ENCODE peak calls at places on chromosome 4, in five cellular contexts. U, W, J, P and H are unnamed samples.

GRCh38 chr4:3685081-3685645 is 81.0 kb upstream of the ADRA2C start:
- DNase-seq in U (peak; percentile 22), W (no peak), J (no peak), P (no peak), H (no peak)

GRCh38 chr4:119932277-119932676 is 134.4 kb downstream of the MAD2L1 start:
- DNase-seq in U (no peak), W (no peak), J (no peak), P (no peak), H (no peak)

GRCh38 chr4:118410143-118410542 is 57.3 kb upstream of the PRSS12 start:
- DNase-seq in U (no peak), W (no peak), J (no peak), P (no peak), H (no peak)

GRCh38 chr4:165684177-165684870 is 188.7 kb upstream of the TLL1 start:
- DNase-seq in U (no peak), W (no peak), J (no peak), P (no peak), H (no peak)

GRCh38 chr4:175970734-175971133 is 94.9 kb upstream of the WDR17 start:
- DNase-seq in U (peak; percentile 65), W (no peak), J (no peak), P (peak; percentile 42), H (no peak)

GRCh38 chr4:38117614-38118013 is 157.4 kb downstream of the PTTG2 start:
- DNase-seq in U (no peak), W (no peak), J (no peak), P (no peak), H (no peak)

GRCh38 chr4:2927016-2927695 is 36.0 kb downstream of the NOP14 start:
- DNase-seq in U (no peak), W (no peak), J (no peak), P (no peak), H (no peak)

GRCh38 chr4:84814100-84814750 is 152.3 kb downstream of the WDFY3 start:
- DNase-seq in U (no peak), W (peak; percentile 10), J (peak; percentile 45), P (no peak), H (no peak)

GRCh38 chr4:150816491-150816890 is 198.6 kb downstream of the LRBA start:
- DNase-seq in U (no peak), W (no peak), J (no peak), P (no peak), H (no peak)

GRCh38 chr4:4841156-4841555 is 18.3 kb upstream of the MSX1 start:
- DNase-seq in U (no peak), W (no peak), J (no peak), P (no peak), H (no peak)

GRCh38 chr4:168863719-168864632 is 146.1 kb downstream of the CBR4 start:
- DNase-seq in U (no peak), W (no peak), J (no peak), P (no peak), H (no peak)

GRCh38 chr4:87530868-87531267 is 1.7 kb upstream of the SPARCL1 start:
- DNase-seq in U (peak; percentile 95), W (no peak), J (no peak), P (no peak), H (peak; percentile 52)

GRCh38 chr4:2388430-2389182 is 29.8 kb downstream of the ZFYVE28 start:
- DNase-seq in U (no peak), W (no peak), J (no peak), P (no peak), H (no peak)

GRCh38 chr4:154982187-154983047 is 201.3 kb downstream of the RBM46 start:
- DNase-seq in U (no peak), W (peak; percentile 63), J (peak; percentile 32), P (peak; percentile 81), H (peak; percentile 62)

GRCh38 chr4:183071222-183071621 is 27.8 kb upstream of the WWC2 start:
- DNase-seq in U (no peak), W (no peak), J (no peak), P (no peak), H (no peak)

GRCh38 chr4:130099159-130099558 is 1003.2 kb downstream of the C4orf33 start:
- DNase-seq in U (no peak), W (no peak), J (no peak), P (no peak), H (no peak)

GRCh38 chr4:113837397-113837796 is 75.9 kb upstream of the CAMK2D start:
- DNase-seq in U (no peak), W (peak; percentile 88), J (no peak), P (no peak), H (no peak)

GRCh38 chr4:6565691-6566431 is 9.1 kb upstream of the MAN2B2 start:
- DNase-seq in U (no peak), W (no peak), J (no peak), P (no peak), H (no peak)

GRCh38 chr4:15182600-15183222 is 180.4 kb downstream of the CPEB2 start:
- DNase-seq in U (no peak), W (no peak), J (no peak), P (no peak), H (no peak)

GRCh38 chr4:159416073-159416472 is 313.2 kb downstream of the RAPGEF2 start:
- DNase-seq in U (no peak), W (no peak), J (peak; percentile 54), P (no peak), H (no peak)

GRCh38 chr4:25797136-25797535 is 65.7 kb downstream of the SEL1L3 start:
- DNase-seq in U (no peak), W (no peak), J (no peak), P (no peak), H (no peak)

GRCh38 chr4:38131371-38132139 is 171.4 kb downstream of the PTTG2 start:
- DNase-seq in U (no peak), W (peak; percentile 91), J (no peak), P (peak; percentile 80), H (peak; percentile 47)

GRCh38 chr4:108060164-108060563 is 70.5 kb downstream of the HADH start:
- DNase-seq in U (no peak), W (peak; percentile 41), J (peak; percentile 2), P (peak; percentile 32), H (peak; percentile 12)

GRCh38 chr4:84028340-84028739 is 470.8 kb downstream of the NKX6-1 start:
- DNase-seq in U (no peak), W (no peak), J (no peak), P (no peak), H (no peak)

GRCh38 chr4:16827045-16827444 is 71.4 kb downstream of the LDB2 start:
- DNase-seq in U (no peak), W (no peak), J (no peak), P (no peak), H (no peak)

GRCh38 chr4:134700251-134700650 is 498.7 kb upstream of the PABPC4L start:
- DNase-seq in U (no peak), W (no peak), J (no peak), P (no peak), H (no peak)

GRCh38 chr4:5996641-5997040 is 21.6 kb downstream of the C4orf50 start:
- DNase-seq in U (peak; percentile 44), W (peak; percentile 24), J (no peak), P (no peak), H (no peak)

GRCh38 chr4:123977623-123978022 is 581.0 kb downstream of the SPRY1 start:
- DNase-seq in U (no peak), W (no peak), J (peak; percentile 47), P (peak; percentile 64), H (no peak)

GRCh38 chr4:10160280-10160856 is 43.8 kb upstream of the WDR1 start:
- DNase-seq in U (no peak), W (no peak), J (peak; percentile 18), P (peak; percentile 51), H (no peak)
- TF ChIP-seq CTCF in U (peak; percentile 22), W (no peak), J (peak; percentile 47), P (peak; percentile 62), H (no peak)

GRCh38 chr4:170088686-170089085 is 1.1 kb downstream of the AADAT start:
- DNase-seq in U (no peak), W (no peak), J (no peak), P (no peak), H (no peak)
- H3K4me3 ChIP-seq in U (peak overlapping the region; percentile 66), W (no peak overlapping the region), J (peak overlapping the region; percentile 81), P (peak overlapping the region; percentile 64), H (no peak overlapping the region)

GRCh38 chr4:13933163-13933562 is 305.6 kb upstream of the BOD1L1 start:
- DNase-seq in U (no peak), W (no peak), J (no peak), P (no peak), H (no peak)
- TF ChIP-seq CTCF in U (no peak), W (no peak), J (peak; percentile 7), P (peak; percentile 17), H (no peak)

GRCh38 chr4:57631147-57631546 is 521.0 kb upstream of the IGFBP7 start:
- DNase-seq in U (no peak), W (no peak), J (no peak), P (no peak), H (no peak)
- H3K4me3 ChIP-seq in U (no peak overlapping the region), W (no peak overlapping the region), J (no peak overlapping the region), P (no peak overlapping the region), H (no peak overlapping the region)

GRCh38 chr4:170853422-170854021 is 763.8 kb upstream of the AADAT start:
- DNase-seq in U (no peak), W (peak; percentile 74), J (peak; percentile 19), P (peak; percentile 77), H (peak; percentile 65)
- TF ChIP-seq CTCF in U (peak; percentile 66), W (peak; percentile 69), J (peak; percentile 68), P (peak; percentile 98), H (peak; percentile 76)

DNA sequence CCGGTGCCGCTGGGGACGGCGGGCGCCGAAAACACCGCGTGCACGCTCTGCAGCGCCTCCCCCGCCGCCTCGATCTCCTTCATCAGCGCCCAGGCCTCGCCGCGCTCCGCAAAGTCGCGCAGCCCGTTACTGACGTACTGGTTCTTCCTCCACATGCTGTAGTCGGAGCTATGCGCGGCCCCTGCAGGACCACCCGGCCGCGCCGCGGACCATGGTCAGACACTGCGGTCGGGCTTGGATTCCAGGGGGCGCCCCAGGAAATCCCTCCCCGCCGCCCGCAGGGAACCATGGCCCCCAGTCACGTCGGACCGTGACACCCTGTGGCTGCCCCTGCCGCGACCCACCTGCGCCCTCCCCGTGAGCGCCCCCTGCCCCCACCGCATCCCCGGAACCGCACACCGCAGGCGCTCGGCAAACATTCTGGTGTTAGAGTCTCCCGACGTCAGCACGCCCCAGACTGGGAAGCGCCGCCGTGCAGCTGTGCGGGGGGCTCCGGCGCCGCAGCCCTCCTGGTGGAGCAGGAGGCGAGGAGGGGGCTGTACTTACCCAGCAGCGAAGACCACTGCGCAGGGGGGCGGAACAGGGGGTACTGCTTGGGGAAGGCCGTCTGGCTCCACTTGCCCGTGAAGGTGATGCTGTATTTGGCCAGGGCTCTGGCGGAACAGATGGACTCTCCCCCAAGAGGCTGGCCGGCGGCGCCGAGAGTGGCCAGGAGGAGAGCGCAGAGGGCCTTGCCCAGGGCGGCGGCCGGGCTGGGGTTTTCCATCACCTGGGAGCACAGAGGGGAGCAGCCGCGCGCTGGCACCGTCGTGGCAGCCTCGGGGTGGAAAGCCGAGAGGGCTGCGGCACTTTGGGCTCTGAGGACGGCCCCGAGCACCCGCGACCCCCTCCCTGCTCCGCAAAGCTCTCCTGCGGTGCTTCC is 816 bp downstream of the SPON2 start:
- DNase-seq in U (peak; percentile 71), W (no peak), J (no peak), P (peak; percentile 70), H (peak; percentile 28)
- H3K4me3 ChIP-seq in U (peak overlapping the region; percentile 50), W (no peak overlapping the region), J (peak overlapping the region; percentile 81), P (peak overlapping the region; percentile 45), H (no peak overlapping the region)